ENCODE peak calls at places on chromosomes 5 and 9, in ten cellular contexts. L, T, Y, I, J, S, U, N, E and G are unnamed samples.

GRCh38 chr9:136147890-136148714 is 29.4 kb upstream of the TMEM250 start:
- DNase-seq in T (no peak), N (peak), U (no peak), S (no peak), E (no peak), Y (no peak), I (no peak), L (no peak), J (no peak), G (no peak)

GRCh38 chr5:124474821-124475220 is 271.6 kb downstream of the ZNF608 start:
- DNase-seq in S (no peak), Y (no peak), I (no peak), L (no peak), T (no peak), N (no peak), J (no peak), U (no peak), E (no peak), G (no peak)

GRCh38 chr5:161023591-161023990 is 171.6 kb upstream of the ATP10B start:
- DNase-seq in L (no peak), N (no peak), T (no peak), E (no peak), Y (no peak), I (no peak), U (no peak), J (no peak), S (no peak), G (no peak)

GRCh38 chr5:1110930-1111726 is 735 bp downstream of the SLC12A7 start:
- DNase-seq in Y (no peak), E (peak), J (no peak), N (no peak), L (peak), U (no peak), T (no peak), I (no peak), S (peak), G (no peak)

GRCh38 chr5:87347272-87347671 is 65.5 kb downstream of the CCNH start:
- DNase-seq in I (no peak), S (no peak), T (no peak), Y (no peak), J (no peak), N (no peak), L (no peak), E (no peak), U (no peak), G (no peak)

GRCh38 chr9:7094576-7094975 is 336.8 kb downstream of the KDM4C start:
- DNase-seq in T (no peak), Y (no peak), E (no peak), L (no peak), S (no peak), U (no peak), J (no peak), N (no peak), I (no peak), G (no peak)

GRCh38 chr5:430214-430925 is 12.6 kb upstream of the EXOC3 start:
- DNase-seq in L (no peak), E (no peak), I (no peak), S (no peak), N (peak), T (no peak), Y (no peak), J (no peak), U (no peak), G (no peak)

GRCh38 chr5:68661237-68661636 is 432.6 kb upstream of the SLC30A5 start:
- DNase-seq in T (no peak), S (peak), J (peak), E (peak), Y (no peak), N (peak), I (peak), L (no peak), U (no peak), G (no peak)

GRCh38 chr5:81164936-81165335 is 68.2 kb upstream of the CKMT2 start:
- DNase-seq in N (no peak), E (no peak), T (no peak), U (no peak), L (no peak), I (peak), S (no peak), Y (no peak), J (peak), G (no peak)

GRCh38 chr9:135330685-135331590 is 148.6 kb upstream of the PPP1R26 start:
- DNase-seq in Y (no peak), E (no peak), I (no peak), N (no peak), T (no peak), J (no peak), U (no peak), L (no peak), S (no peak), G (no peak)

GRCh38 chr5:172319708-172320441 is 36.3 kb upstream of the UBTD2 start:
- DNase-seq in L (no peak), S (no peak), U (no peak), E (no peak), I (no peak), N (no peak), Y (no peak), J (no peak), T (no peak), G (no peak)

GRCh38 chr5:176167800-176168199 is 70.4 kb upstream of the SIMC1 start:
- DNase-seq in I (no peak), S (no peak), N (no peak), Y (no peak), U (no peak), E (no peak), J (no peak), T (no peak), L (no peak), G (no peak)

GRCh38 chr9:38339087-38339486 is 53.4 kb upstream of the ALDH1B1 start:
- DNase-seq in T (no peak), S (peak), N (no peak), I (peak), Y (no peak), E (no peak), L (no peak), J (peak), U (no peak), G (peak)

GRCh38 chr9:87664153-87665060 is 61.5 kb upstream of the CTSL start:
- DNase-seq in J (no peak), U (no peak), L (no peak), S (no peak), E (no peak), I (no peak), N (no peak), T (no peak), Y (no peak), G (no peak)

GRCh38 chr9:4489919-4490704 is at the start of gene SLC1A1:
- DNase-seq in S (peak), Y (no peak), I (peak), N (peak), L (peak), T (no peak), E (peak), U (peak), J (peak), G (peak)

GRCh38 chr9:886886-887285 is 45.4 kb downstream of the DMRT1 start:
- DNase-seq in U (no peak), E (no peak), L (no peak), J (no peak), S (no peak), Y (no peak), N (no peak), T (no peak), I (no peak), G (no peak)

GRCh38 chr9:131707677-131708612 is 31.9 kb downstream of the RAPGEF1 start:
- DNase-seq in E (peak), T (no peak), U (no peak), L (peak), J (peak), N (no peak), I (peak), Y (no peak), S (peak), G (no peak)

GRCh38 chr9:130289711-130290241 is 24.2 kb downstream of the HMCN2 start:
- DNase-seq in E (no peak), U (no peak), T (no peak), J (no peak), N (no peak), L (no peak), I (no peak), S (no peak), Y (no peak), G (no peak)

GRCh38 chr5:11892832-11893231 is 11.4 kb downstream of the CTNND2 start:
- DNase-seq in U (no peak), E (no peak), I (no peak), Y (no peak), S (no peak), N (no peak), T (no peak), L (no peak), J (no peak), G (no peak)